ENCODE peak calls at places on chromosomes 1 and 21, in five cellular contexts. I is nephron progenitor cell; Y is HuH-7; X is stimulated activated CD4-positive, alpha-beta T cell treated with anti-CD3 and anti-CD28 coated beads, Interleukin-4, amount 100 ng/mL, for 24 hours; A is choroid plexus epithelial cell. N is an unnamed sample.
A peak's percentile ranks its signal among the peaks of the same experiment; 100 is the strongest.

GRCh38 chr1:32239335-32239734 is 7.7 kb upstream of the FAM167B start:
- DNase-seq in I (peak; percentile 21), Y (no peak), X (no peak), A (no peak), N (no peak)

GRCh38 chr1:7348073-7348472 is 423.0 kb upstream of the VAMP3 start:
- DNase-seq in I (no peak), Y (no peak), X (no peak), A (no peak), N (no peak)

GRCh38 chr1:63329621-63330330 is 7.4 kb downstream of the FOXD3 start:
- DNase-seq in I (no peak), Y (no peak), X (no peak), A (no peak), N (no peak)

GRCh38 chr1:100860397-100860991 is 34.1 kb downstream of the EXTL2 start:
- DNase-seq in I (no peak), Y (no peak), X (no peak), A (peak; percentile 83), N (no peak)

GRCh38 chr1:53313556-53313955 is 14.3 kb downstream of the LRP8 start:
- DNase-seq in I (no peak), Y (no peak), X (no peak), A (no peak), N (no peak)

GRCh38 chr1:116150368-116150767 is 39.2 kb downstream of the MAB21L3 start:
- DNase-seq in I (no peak), Y (no peak), X (no peak), A (no peak), N (no peak)

GRCh38 chr1:106080608-106081325 is 975.7 kb upstream of the PRMT6 start:
- DNase-seq in I (no peak), Y (no peak), X (no peak), A (no peak), N (no peak)

GRCh38 chr1:223732993-223733798 is 20.9 kb downstream of the CAPN2 start:
- DNase-seq in I (no peak), Y (no peak), X (no peak), A (peak; percentile 61), N (no peak)

GRCh38 chr21:44347911-44348451 is 5.4 kb upstream of the TRPM2 start:
- DNase-seq in I (no peak), Y (no peak), X (no peak), A (no peak), N (no peak)

GRCh38 chr21:38938343-38938742 is 132.6 kb downstream of the ETS2 start:
- DNase-seq in I (peak; percentile 16), Y (no peak), X (no peak), A (peak; percentile 55), N (no peak)

GRCh38 chr1:5164155-5164554 is 509.7 kb downstream of the AJAP1 start:
- DNase-seq in I (no peak), Y (no peak), X (peak; percentile 8), A (no peak), N (no peak)

GRCh38 chr1:150366416-150367296 is 2.7 kb downstream of the RPRD2 start:
- DNase-seq in I (no peak), Y (no peak), X (no peak), A (no peak), N (peak; percentile 37)

GRCh38 chr21:38984568-38984967 is 178.8 kb downstream of the ETS2 start:
- DNase-seq in I (no peak), Y (no peak), X (no peak), A (no peak), N (no peak)

GRCh38 chr1:53979712-53980450 is 33.7 kb downstream of the LRRC42 start:
- DNase-seq in I (peak; percentile 16), Y (no peak), X (no peak), A (no peak), N (peak; percentile 38)

GRCh38 chr1:56728964-56729363 is 83.8 kb downstream of the PRKAA2 start:
- DNase-seq in I (no peak), Y (no peak), X (no peak), A (no peak), N (no peak)

GRCh38 chr1:178038372-178038771 is 55.5 kb upstream of the RASAL2 start:
- DNase-seq in I (no peak), Y (no peak), X (no peak), A (no peak), N (no peak)

GRCh38 chr1:182101415-182102041 is 40.0 kb upstream of the ZNF648 start:
- DNase-seq in I (peak; percentile 20), Y (no peak), X (no peak), A (no peak), N (no peak)

GRCh38 chr1:10635385-10635896 is 160.7 kb downstream of the PEX14 start:
- DNase-seq in I (no peak), Y (no peak), X (no peak), A (no peak), N (no peak)

GRCh38 chr1:84877592-84877991 is 15.4 kb downstream of the LPAR3 start:
- DNase-seq in I (no peak), Y (no peak), X (no peak), A (peak; percentile 73), N (no peak)

GRCh38 chr1:3084154-3084553 is 15.2 kb downstream of the PRDM16 start:
- DNase-seq in I (no peak), Y (no peak), X (no peak), A (no peak), N (no peak)

GRCh38 chr1:15975358-15975804 is 520 bp downstream of the ZBTB17 start:
- DNase-seq in I (peak; percentile 80), Y (peak; percentile 73), X (peak; percentile 79), A (peak; percentile 56), N (peak; percentile 90)

GRCh38 chr1:23403038-23403336 is 21.6 kb downstream of the TCEA3 start:
- DNase-seq in I (no peak), Y (no peak), X (no peak), A (peak; percentile 85), N (peak; percentile 47)

GRCh38 chr1:43711524-43712386 is 4.4 kb downstream of the ST3GAL3 start:
- DNase-seq in I (no peak), Y (no peak), X (no peak), A (peak; percentile 83), N (no peak)

GRCh38 chr1:59827055-59827643 is 12.4 kb downstream of the HOOK1 start:
- DNase-seq in I (no peak), Y (no peak), X (no peak), A (no peak), N (no peak)

GRCh38 chr1:113792986-113793385 is 19.3 kb downstream of the RSBN1 start:
- DNase-seq in I (no peak), Y (no peak), X (no peak), A (peak; percentile 30), N (no peak)

GRCh38 chr1:205805082-205805711 is 7.8 kb downstream of the SLC41A1 start:
- DNase-seq in I (no peak), Y (no peak), X (peak; percentile 50), A (no peak), N (no peak)

GRCh38 chr1:59484090-59484489 is 187.2 kb downstream of the FGGY start:
- DNase-seq in I (no peak), Y (no peak), X (no peak), A (peak; percentile 82), N (no peak)